ENCODE peak calls at places on chromosomes 6 and 20, in four cellular contexts. Y is aorta; A is activated naive CD4-positive, alpha-beta T cell treated with anti-CD3 and anti-CD28 coated beads, Interleukin-2, amount 10 ng/mL, durations not matched to agents 7 days and 5 days; F is esophagus muscularis mucosa. Z is an unnamed sample.

GRCh38 chr6:75334266-75335040 is 49.9 kb upstream of the TMEM30A start:
- DNase-seq in Y (no peak), A (no peak), F (no peak), Z (no peak)

GRCh38 chr6:18536693-18537092 is 149.5 kb downstream of the RNF144B start:
- DNase-seq in Y (no peak), A (no peak), F (peak; percentile 74), Z (no peak)

GRCh38 chr6:132487762-132488161 is 25.2 kb downstream of the STX7 start:
- DNase-seq in Y (no peak), A (no peak), F (no peak), Z (no peak)

GRCh38 chr6:80638222-80639055 is 532.0 kb downstream of the BCKDHB start:
- DNase-seq in Y (no peak), A (no peak), F (no peak), Z (no peak)

GRCh38 chr6:40634429-40634828 is 47.3 kb upstream of the LRFN2 start:
- DNase-seq in Y (no peak), A (no peak), F (no peak), Z (no peak)

GRCh38 chr6:158125271-158125670 is 42.8 kb downstream of the SERAC1 start:
- DNase-seq in Y (no peak), A (no peak), F (no peak), Z (no peak)

GRCh38 chr20:50369225-50370035 is 140.8 kb upstream of the PTPN1 start:
- DNase-seq in Y (no peak), A (no peak), F (no peak), Z (no peak)

GRCh38 chr6:87139236-87139635 is 16.1 kb upstream of the ZNF292 start:
- DNase-seq in Y (no peak), A (peak; percentile 51), F (no peak), Z (no peak)

GRCh38 chr20:59403261-59403961 is 103.0 kb downstream of the EDN3 start:
- DNase-seq in Y (peak; percentile 85), A (peak; percentile 78), F (no peak), Z (peak; percentile 69)